ENCODE peak calls at places on chromosomes 7 and 10, in eight cellular contexts. X is spleen, A is astrocyte, V is MM.1S, T is Panc1, Z is tibial artery, B is osteoblast, H is fibroblast of lung. D is an unnamed sample.

GRCh38 chr7:113635492-113635891 is 283.3 kb downstream of the PPP1R3A start:
- DNase-seq in V (no peak), B (no peak), Z (no peak), T (no peak), H (no peak), X (no peak), A (no peak), D (no peak)

GRCh38 chr7:156019308-156019707 is 207.0 kb upstream of the SHH start:
- DNase-seq in Z (no peak), T (no peak), A (no peak), X (no peak), V (no peak), B (no peak), H (no peak), D (no peak)

GRCh38 chr7:154231732-154232131 is 179.5 kb downstream of the DPP6 start:
- DNase-seq in B (no peak), V (peak), X (no peak), A (no peak), Z (no peak), T (no peak), H (no peak), D (no peak)

GRCh38 chr10:92702301-92702916 is 12.7 kb downstream of the HHEX start:
- DNase-seq in X (no peak), A (no peak), T (no peak), V (no peak), H (no peak), B (no peak), Z (no peak), D (no peak)

GRCh38 chr7:139943391-139943790 is 114.3 kb downstream of the TBXAS1 start:
- DNase-seq in V (no peak), H (no peak), T (no peak), X (no peak), Z (no peak), A (no peak), B (no peak), D (no peak)

GRCh38 chr10:92696606-92697383 is 7.0 kb downstream of the HHEX start:
- DNase-seq in V (no peak), X (no peak), H (no peak), B (peak), Z (no peak), T (no peak), A (no peak), D (no peak)

GRCh38 chr7:150974468-150975391 is 3.4 kb downstream of the KCNH2 start:
- DNase-seq in V (peak), H (no peak), X (peak), B (peak), A (no peak), T (no peak), Z (no peak), D (no peak)

GRCh38 chr7:128347573-128348147 is 4.0 kb upstream of the RBM28 start:
- DNase-seq in Z (no peak), B (peak), T (no peak), A (no peak), V (peak), X (no peak), H (no peak), D (no peak)

GRCh38 chr7:26307226-26307625 is 15.6 kb downstream of the SNX10 start:
- DNase-seq in V (no peak), X (no peak), B (no peak), Z (peak), H (peak), T (no peak), A (no peak), D (no peak)

GRCh38 chr7:70408891-70409290 is 723.1 kb upstream of the GALNT17 start:
- DNase-seq in X (no peak), B (no peak), H (no peak), V (no peak), A (no peak), T (no peak), Z (no peak), D (no peak)

GRCh38 chr10:32239770-32240169 is 107.2 kb downstream of the EPC1 start:
- DNase-seq in V (no peak), Z (no peak), T (no peak), H (peak), A (peak), X (no peak), B (no peak), D (no peak)

GRCh38 chr7:91055219-91055618 is 209.0 kb upstream of the FZD1 start:
- DNase-seq in A (no peak), V (no peak), T (no peak), Z (no peak), X (no peak), H (no peak), B (no peak), D (no peak)

GRCh38 chr7:801940-802364 is 30.3 kb upstream of the SUN1 start:
- DNase-seq in H (no peak), Z (peak), X (peak), T (no peak), B (peak), A (no peak), V (no peak), D (no peak)

GRCh38 chr7:10973942-10974716 is 457 bp downstream of the PHF14 start:
- DNase-seq in Z (peak), H (peak), B (peak), A (peak), V (no peak), T (no peak), X (peak), D (no peak)

GRCh38 chr7:35037526-35038339 is 448 bp upstream of the DPY19L1 start:
- DNase-seq in Z (peak), B (peak), X (peak), T (no peak), H (peak), V (peak), A (peak), D (peak)

GRCh38 chr10:116440330-116441030 is 12.8 kb downstream of the PNLIPRP3 start:
- DNase-seq in X (no peak), B (no peak), A (no peak), V (no peak), T (no peak), Z (no peak), H (no peak), D (no peak)

GRCh38 chr7:34652784-34653183 is 5.2 kb upstream of the NPSR1 start:
- DNase-seq in A (peak), H (peak), X (no peak), B (no peak), T (no peak), V (no peak), Z (no peak), D (no peak)

GRCh38 chr7:17441557-17441956 is 143.1 kb downstream of the AHR start:
- DNase-seq in A (no peak), H (no peak), Z (no peak), T (no peak), X (no peak), B (peak), V (no peak), D (no peak)

GRCh38 chr10:6208781-6209235 is 6.1 kb downstream of the PFKFB3 start:
- DNase-seq in V (no peak), X (no peak), Z (no peak), A (no peak), B (peak), H (no peak), T (no peak), D (no peak)

GRCh38 chr10:26491934-26492333 is 53.8 kb downstream of the APBB1IP start:
- DNase-seq in B (no peak), T (no peak), Z (no peak), H (peak), V (no peak), X (no peak), A (no peak), D (no peak)

GRCh38 chr10:118980870-118981269 is 48.6 kb upstream of the NANOS1 start:
- DNase-seq in H (no peak), A (no peak), V (no peak), B (no peak), Z (no peak), X (no peak), T (no peak), D (no peak)

GRCh38 chr7:22156205-22156604 is 200.7 kb downstream of the RAPGEF5 start:
- DNase-seq in B (peak), H (peak), A (peak), X (no peak), Z (no peak), T (peak), V (no peak), D (peak)

GRCh38 chr10:126468876-126469643 is 80.8 kb upstream of the ADAM12 start:
- DNase-seq in V (no peak), T (no peak), B (no peak), H (peak), X (no peak), A (peak), Z (no peak), D (no peak)

GRCh38 chr10:82925547-82925946 is 1050.6 kb downstream of the NRG3 start:
- DNase-seq in Z (no peak), T (no peak), X (no peak), H (peak), V (peak), A (peak), B (no peak), D (no peak)

GRCh38 chr10:50421026-50421719 is 169.9 kb upstream of the ASAH2 start:
- DNase-seq in Z (peak), T (peak), A (no peak), X (no peak), V (peak), B (peak), H (peak), D (no peak)

GRCh38 chr7:4663239-4663638 is 18.9 kb upstream of the FOXK1 start:
- DNase-seq in T (no peak), A (no peak), Z (no peak), B (no peak), H (no peak), X (no peak), V (no peak), D (no peak)

GRCh38 chr10:48636901-48637300 is 32.0 kb upstream of the ARHGAP22 start:
- DNase-seq in T (no peak), H (no peak), X (no peak), Z (no peak), V (no peak), B (no peak), A (no peak), D (no peak)

GRCh38 chr7:151920533-151920932 is 35.7 kb upstream of the GALNTL5 start:
- DNase-seq in B (no peak), Z (no peak), H (no peak), T (no peak), V (no peak), A (no peak), X (no peak), D (no peak)

GRCh38 chr10:31153692-31154091 is 122.0 kb upstream of the ZNF438 start:
- DNase-seq in T (no peak), H (no peak), V (no peak), Z (no peak), X (no peak), B (peak), A (no peak), D (no peak)

GRCh38 chr7:135597181-135597925 is 39.6 kb downstream of the NUP205 start:
- DNase-seq in Z (no peak), A (peak), V (no peak), X (no peak), T (no peak), H (peak), B (no peak), D (no peak)

GRCh38 chr7:41148521-41148951 is 554.4 kb downstream of the INHBA start:
- DNase-seq in V (no peak), X (no peak), A (peak), B (peak), H (peak), T (peak), Z (no peak), D (peak)

GRCh38 chr7:156307193-156307592 is 333.4 kb upstream of the RNF32 start:
- DNase-seq in T (no peak), V (no peak), H (no peak), Z (no peak), A (no peak), B (no peak), X (no peak), D (no peak)

GRCh38 chr10:80449545-80449944 is 4.6 kb upstream of the TSPAN14 start:
- DNase-seq in Z (no peak), H (no peak), B (no peak), X (no peak), A (no peak), V (no peak), T (no peak), D (no peak)

GRCh38 chr7:7176421-7177043 is 5.8 kb upstream of the C1GALT1 start:
- DNase-seq in T (peak), X (no peak), H (peak), A (peak), Z (peak), V (no peak), B (peak), D (no peak)

GRCh38 chr7:121605297-121605640 is 209.2 kb upstream of the FAM3C start:
- DNase-seq in X (no peak), Z (no peak), T (no peak), V (peak), A (no peak), H (peak), B (no peak), D (no peak)

GRCh38 chr10:45532501-45532900 is 140.1 kb downstream of the ZFAND4 start:
- DNase-seq in V (no peak), Z (no peak), H (peak), A (no peak), B (no peak), T (no peak), X (no peak), D (no peak)

GRCh38 chr7:152202056-152202455 is 176.6 kb downstream of the GALNT11 start:
- DNase-seq in X (no peak), A (peak), Z (no peak), T (no peak), H (peak), B (peak), V (no peak), D (no peak)

DNA sequence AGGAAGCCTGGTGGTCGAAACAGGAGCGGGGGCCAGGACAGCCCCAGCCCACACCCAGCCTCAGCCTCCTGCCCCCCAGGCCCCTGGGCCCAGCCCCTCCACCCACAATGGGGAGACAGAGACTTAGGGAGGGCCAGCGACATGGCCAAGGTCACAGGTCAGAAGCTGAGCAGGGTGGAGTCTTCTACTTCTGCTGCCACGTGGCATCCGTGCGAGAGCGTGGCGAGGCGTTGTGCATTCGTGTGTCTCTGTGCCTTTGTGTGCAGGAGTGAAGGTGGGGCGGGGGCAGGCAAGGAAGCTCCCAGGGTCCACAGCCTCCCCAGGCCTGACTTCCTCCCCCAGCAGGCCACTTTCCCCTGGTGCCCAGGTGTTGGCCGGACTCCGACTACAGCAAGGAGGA is 14.1 kb upstream of the GRIFIN start:
- DNase-seq in V (no peak), H (no peak), T (no peak), X (no peak), Z (no peak), B (no peak), A (no peak), D (no peak)
- H3K27ac ChIP-seq in V (no peak), H (no peak), T (no peak), X (no peak), Z (peak), B (no peak), A (no peak), D (no peak)

GRCh38 chr7:142885311-142886230 is at the start of gene TRPV6:
- DNase-seq in B (no peak), H (no peak), T (no peak), X (peak), A (no peak), Z (peak), V (no peak), D (no peak)
- H3K4me3 ChIP-seq in B (no peak), H (no peak), T (no peak), X (no peak), A (no peak), Z (no peak), V (no peak), D (no peak)

DNA sequence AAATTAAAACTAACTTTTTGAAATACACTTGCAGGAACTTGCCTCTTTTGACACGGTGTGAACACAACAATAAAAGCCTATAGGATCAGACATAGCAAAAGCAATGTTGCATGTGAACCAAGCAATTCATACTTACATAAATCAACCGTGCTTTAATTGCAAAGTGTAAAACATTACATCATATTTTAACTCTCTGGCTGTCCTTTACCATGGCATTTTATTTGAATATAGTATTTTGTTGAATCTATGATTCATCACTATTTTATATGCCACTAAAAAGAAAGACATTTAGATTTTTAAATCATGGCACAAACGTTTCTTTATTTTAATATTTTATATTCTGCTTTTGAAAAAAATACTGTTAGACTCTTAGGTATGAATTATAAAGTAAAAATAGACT is 757.0 kb upstream of the KCND2 start:
- DNase-seq in Z (no peak), H (no peak), A (no peak), V (no peak), T (no peak), B (no peak), X (no peak), D (no peak)
- TF ChIP-seq CTCF in Z (no peak), H (no peak), A (no peak), V (no peak), T (no peak), B (no peak), X (no peak), D (no peak)

GRCh38 chr7:47285860-47286491 is 295.9 kb downstream of the TNS3 start:
- DNase-seq in X (no peak), V (no peak), B (no peak), H (peak), A (peak), T (no peak), Z (no peak), D (no peak)
- H3K27ac ChIP-seq in X (peak), V (no peak), B (peak), H (peak), A (no peak), T (no peak), Z (no peak), D (no peak)

GRCh38 chr10:62268027-62268398 is 631 bp downstream of the RTKN2 start:
- DNase-seq in T (no peak), X (no peak), Z (no peak), A (no peak), H (no peak), B (no peak), V (peak), D (no peak)
- H3K4me3 ChIP-seq in T (peak), X (peak), Z (peak), A (peak), H (peak), B (peak), V (peak), D (peak)

DNA sequence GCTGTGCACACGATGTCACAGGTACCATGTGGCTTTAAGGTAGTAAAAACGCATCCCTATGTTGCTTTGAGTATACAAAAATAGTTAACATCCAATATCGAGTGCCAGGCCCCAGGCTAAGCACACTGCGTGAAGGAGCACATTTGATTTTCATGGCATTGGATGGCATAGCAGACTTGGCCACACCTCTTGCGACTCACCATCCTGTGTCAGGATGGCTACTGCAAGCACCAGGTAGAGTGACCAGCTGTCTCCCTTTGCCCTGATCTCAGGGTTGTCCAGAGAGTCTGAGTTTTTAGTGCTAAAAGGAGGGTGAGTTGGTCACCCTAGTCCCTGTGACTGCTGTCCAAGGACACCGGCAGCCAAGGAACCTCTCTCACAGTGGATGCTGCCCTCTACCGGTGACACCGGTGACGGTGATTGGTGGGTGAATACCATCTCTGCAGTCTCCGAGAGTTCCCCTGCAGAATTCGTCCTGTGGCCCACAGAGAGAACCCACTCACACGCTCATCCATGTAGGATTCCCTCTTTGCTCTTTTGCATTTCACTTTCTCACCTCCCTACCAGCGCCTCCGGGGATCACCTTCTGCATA is 76.1 kb downstream of the BICC1 start:
- DNase-seq in V (no peak), Z (no peak), X (no peak), A (no peak), B (no peak), T (no peak), H (no peak), D (no peak)
- TF ChIP-seq CTCF in V (no peak), Z (peak), X (no peak), A (no peak), B (peak), T (no peak), H (no peak), D (no peak)

DNA sequence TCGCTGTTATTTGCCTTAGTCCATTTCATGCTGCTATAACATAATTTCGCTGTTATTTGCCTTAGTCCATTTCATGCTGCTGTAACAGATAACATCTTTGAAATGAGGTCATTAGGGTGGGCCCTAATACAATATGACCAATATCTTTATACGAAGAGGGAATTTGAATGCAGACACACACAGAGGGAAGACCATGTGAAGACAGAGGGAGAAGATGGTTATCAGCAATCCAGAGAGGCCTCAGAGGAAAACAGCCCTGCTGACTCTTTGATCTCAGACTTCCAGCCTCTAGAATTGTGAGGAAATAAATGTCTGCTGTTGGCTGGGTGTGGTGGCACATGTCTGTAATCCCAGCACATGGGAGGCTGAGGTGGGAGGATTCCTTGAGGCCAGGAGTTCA is 404.9 kb downstream of the TYW1 start:
- DNase-seq in Z (no peak), A (no peak), B (no peak), T (no peak), X (peak), V (no peak), H (no peak), D (no peak)
- H3K27ac ChIP-seq in Z (no peak), A (no peak), B (no peak), T (no peak), X (no peak), V (no peak), H (no peak), D (no peak)

GRCh38 chr10:101686133-101686925 is 8.6 kb downstream of the FBXW4 start:
- DNase-seq in H (peak), X (no peak), Z (no peak), A (peak), B (peak), T (no peak), V (no peak), D (no peak)

GRCh38 chr10:101684782-101685181 is 10.2 kb downstream of the FBXW4 start:
- DNase-seq in V (no peak), B (no peak), Z (no peak), T (no peak), H (no peak), X (no peak), A (no peak), D (no peak)

GRCh38 chr10:101687088-101687487 is 7.9 kb downstream of the FBXW4 start:
- DNase-seq in B (no peak), A (peak), T (no peak), H (peak), X (no peak), Z (no peak), V (no peak), D (no peak)

GRCh38 chr10:101683226-101683625 is 11.7 kb downstream of the FBXW4 start:
- DNase-seq in V (no peak), Z (no peak), H (peak), T (no peak), A (peak), B (no peak), X (no peak), D (no peak)

GRCh38 chr10:101682172-101682825 is 12.7 kb downstream of the FBXW4 start:
- DNase-seq in T (no peak), H (no peak), A (no peak), Z (no peak), V (no peak), B (no peak), X (no peak), D (no peak)
- H3K4me3 ChIP-seq in T (peak), H (peak), A (no peak), Z (no peak), V (no peak), B (peak), X (no peak), D (peak)